ENCODE peak calls at places on chromosomes 4 and X, in five cellular contexts. One of them, this sample, is unnamed.

GRCh38 chr4:77120888-77121508 is 36.0 kb upstream of the CCNG2 start:
- DNase-seq in GM06990: no peak
- DNase-seq in heart left ventricle: no peak
- DNase-seq in stomach: no peak
- DNase-seq in A549: no peak
- DNase-seq in this sample: no peak

GRCh38 chr4:139453041-139453370 is 915 bp upstream of the RAB33B start:
- DNase-seq in GM06990: no peak
- DNase-seq in heart left ventricle: no peak
- DNase-seq in stomach: no peak
- DNase-seq in A549: peak; percentile 84
- DNase-seq in this sample: no peak

GRCh38 chr4:37562592-37562991 is 123.6 kb downstream of the RELL1 start:
- DNase-seq in GM06990: no peak
- DNase-seq in heart left ventricle: no peak
- DNase-seq in stomach: no peak
- DNase-seq in A549: peak; percentile 18
- DNase-seq in this sample: no peak

GRCh38 chrX:7147431-7147977 is at the start of gene STS:
- DNase-seq in GM06990: no peak
- DNase-seq in heart left ventricle: peak; percentile 60
- DNase-seq in stomach: peak; percentile 49
- DNase-seq in A549: no peak
- DNase-seq in this sample: no peak

GRCh38 chr4:121011780-121012340 is 60.5 kb downstream of the NDNF start:
- DNase-seq in GM06990: no peak
- DNase-seq in heart left ventricle: no peak
- DNase-seq in stomach: no peak
- DNase-seq in A549: no peak
- DNase-seq in this sample: no peak

GRCh38 chr4:30821891-30822612 is 101.9 kb downstream of the PCDH7 start:
- DNase-seq in GM06990: no peak
- DNase-seq in heart left ventricle: no peak
- DNase-seq in stomach: no peak
- DNase-seq in A549: peak; percentile 0
- DNase-seq in this sample: no peak

GRCh38 chr4:152310223-152310622 is 225.7 kb downstream of the FBXW7 start:
- DNase-seq in GM06990: no peak
- DNase-seq in heart left ventricle: no peak
- DNase-seq in stomach: no peak
- DNase-seq in A549: no peak
- DNase-seq in this sample: peak; percentile 36

GRCh38 chrX:14963447-14964236 is 90.4 kb downstream of the MOSPD2 start:
- DNase-seq in GM06990: no peak
- DNase-seq in heart left ventricle: no peak
- DNase-seq in stomach: no peak
- DNase-seq in A549: peak; percentile 3
- DNase-seq in this sample: no peak

GRCh38 chrX:48761674-48762471 is at the start of gene GLOD5:
- DNase-seq in GM06990: no peak
- DNase-seq in heart left ventricle: no peak
- DNase-seq in stomach: peak; percentile 74
- DNase-seq in A549: peak; percentile 39
- DNase-seq in this sample: no peak

GRCh38 chr4:183430317-183430986 is 14.0 kb upstream of the CDKN2AIP start:
- DNase-seq in GM06990: no peak
- DNase-seq in heart left ventricle: no peak
- DNase-seq in stomach: no peak
- DNase-seq in A549: no peak
- DNase-seq in this sample: no peak

GRCh38 chr4:82017680-82018079 is 356.1 kb downstream of the HNRNPD start:
- DNase-seq in GM06990: peak; percentile 5
- DNase-seq in heart left ventricle: no peak
- DNase-seq in stomach: no peak
- DNase-seq in A549: peak; percentile 5
- DNase-seq in this sample: no peak

GRCh38 chr4:154911097-154911496 is 130.0 kb downstream of the RBM46 start:
- DNase-seq in GM06990: no peak
- DNase-seq in heart left ventricle: no peak
- DNase-seq in stomach: no peak
- DNase-seq in A549: peak; percentile 1
- DNase-seq in this sample: no peak

GRCh38 chr4:37803348-37803973 is 23.0 kb upstream of the PGM2 start:
- DNase-seq in GM06990: no peak
- DNase-seq in heart left ventricle: no peak
- DNase-seq in stomach: no peak
- DNase-seq in A549: peak; percentile 46
- DNase-seq in this sample: no peak

GRCh38 chr4:3417448-3417847 is 24.3 kb upstream of the HGFAC start:
- DNase-seq in GM06990: no peak
- DNase-seq in heart left ventricle: peak; percentile 11
- DNase-seq in stomach: no peak
- DNase-seq in A549: no peak
- DNase-seq in this sample: no peak

GRCh38 chrX:102155806-102156179 is at the start of gene BEX5:
- DNase-seq in GM06990: peak; percentile 6
- DNase-seq in heart left ventricle: peak; percentile 59
- DNase-seq in stomach: peak; percentile 72
- DNase-seq in A549: no peak
- DNase-seq in this sample: no peak

GRCh38 chrX:15373986-15374385 is 10.2 kb downstream of the VEGFD start:
- DNase-seq in GM06990: no peak
- DNase-seq in heart left ventricle: no peak
- DNase-seq in stomach: no peak
- DNase-seq in A549: no peak
- DNase-seq in this sample: no peak

GRCh38 chrX:13066391-13066790 is 22.0 kb upstream of the FAM9C start:
- DNase-seq in GM06990: no peak
- DNase-seq in heart left ventricle: no peak
- DNase-seq in stomach: no peak
- DNase-seq in A549: peak; percentile 55
- DNase-seq in this sample: no peak

GRCh38 chrX:46965125-46965758 is 53.0 kb downstream of the JADE3 start:
- DNase-seq in GM06990: no peak
- DNase-seq in heart left ventricle: no peak
- DNase-seq in stomach: no peak
- DNase-seq in A549: no peak
- DNase-seq in this sample: no peak

GRCh38 chr4:84254537-84254936 is 244.6 kb downstream of the NKX6-1 start:
- DNase-seq in GM06990: no peak
- DNase-seq in heart left ventricle: no peak
- DNase-seq in stomach: no peak
- DNase-seq in A549: no peak
- DNase-seq in this sample: no peak

GRCh38 chr4:17376205-17376604 is 135.7 kb downstream of the QDPR start:
- DNase-seq in GM06990: no peak
- DNase-seq in heart left ventricle: no peak
- DNase-seq in stomach: no peak
- DNase-seq in A549: no peak
- DNase-seq in this sample: no peak

GRCh38 chrX:16671005-16671404 is 21.0 kb downstream of the S100G start:
- DNase-seq in GM06990: no peak
- DNase-seq in heart left ventricle: no peak
- DNase-seq in stomach: no peak
- DNase-seq in A549: peak; percentile 42
- DNase-seq in this sample: peak; percentile 36

GRCh38 chrX:108349210-108349609 is 89.0 kb downstream of the COL4A6 start:
- DNase-seq in GM06990: no peak
- DNase-seq in heart left ventricle: no peak
- DNase-seq in stomach: no peak
- DNase-seq in A549: no peak
- DNase-seq in this sample: no peak

GRCh38 chr4:159042097-159042605 is 60.7 kb upstream of the RAPGEF2 start:
- DNase-seq in GM06990: no peak
- DNase-seq in heart left ventricle: peak; percentile 43
- DNase-seq in stomach: peak; percentile 61
- DNase-seq in A549: no peak
- DNase-seq in this sample: no peak

GRCh38 chr4:89598602-89599001 is 238.4 kb downstream of the SNCA start:
- DNase-seq in GM06990: no peak
- DNase-seq in heart left ventricle: no peak
- DNase-seq in stomach: no peak
- DNase-seq in A549: peak; percentile 20
- DNase-seq in this sample: no peak

GRCh38 chr4:78439328-78439727 is 112.2 kb upstream of the ANXA3 start:
- DNase-seq in GM06990: no peak
- DNase-seq in heart left ventricle: no peak
- DNase-seq in stomach: no peak
- DNase-seq in A549: peak; percentile 26
- DNase-seq in this sample: no peak

GRCh38 chr4:1216869-1217294 is 32.0 kb downstream of the CTBP1 start:
- DNase-seq in GM06990: peak; percentile 65
- DNase-seq in heart left ventricle: no peak
- DNase-seq in stomach: peak; percentile 48
- DNase-seq in A549: no peak
- DNase-seq in this sample: no peak
- TF ChIP-seq CTCF in GM06990: no peak
- TF ChIP-seq CTCF in heart left ventricle: no peak
- TF ChIP-seq CTCF in stomach: no peak
- TF ChIP-seq CTCF in A549: no peak
- TF ChIP-seq CTCF in this sample: no peak

GRCh38 chrX:155048997-155049619 is 21.8 kb downstream of the CMC4 start:
- DNase-seq in GM06990: no peak
- DNase-seq in heart left ventricle: peak; percentile 45
- DNase-seq in stomach: peak; percentile 59
- DNase-seq in A549: peak; percentile 75
- DNase-seq in this sample: no peak
- TF ChIP-seq CTCF in GM06990: peak; percentile 59
- TF ChIP-seq CTCF in heart left ventricle: peak; percentile 39
- TF ChIP-seq CTCF in stomach: no peak
- TF ChIP-seq CTCF in A549: peak; percentile 51
- TF ChIP-seq CTCF in this sample: peak; percentile 48

DNA sequence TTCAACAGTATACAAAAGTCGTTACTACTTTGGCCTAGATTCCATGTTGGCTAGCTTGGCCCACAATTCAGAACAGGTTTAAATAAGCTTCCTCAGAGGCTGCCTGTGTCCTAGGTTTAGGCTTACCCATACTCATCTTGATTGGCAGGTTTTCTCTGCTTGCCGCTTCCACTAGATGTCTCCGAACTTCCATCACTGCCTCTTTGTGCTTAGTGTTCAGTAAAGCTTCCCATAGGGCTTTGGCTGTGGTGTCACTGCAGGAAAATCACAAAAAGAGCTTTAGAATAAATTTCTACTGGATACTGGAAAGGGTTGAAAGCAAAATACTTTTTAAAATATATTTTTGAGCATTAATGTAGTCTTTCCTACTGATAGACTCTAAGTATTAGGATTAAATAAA is 52.4 kb downstream of the SCFD2 start:
- DNase-seq in GM06990: no peak
- DNase-seq in heart left ventricle: no peak
- DNase-seq in stomach: no peak
- DNase-seq in A549: peak; percentile 46
- DNase-seq in this sample: no peak
- TF ChIP-seq CTCF in GM06990: no peak
- TF ChIP-seq CTCF in heart left ventricle: no peak
- TF ChIP-seq CTCF in stomach: no peak
- TF ChIP-seq CTCF in A549: peak; percentile 29
- TF ChIP-seq CTCF in this sample: no peak

GRCh38 chr4:138398297-138398696 is 156.1 kb upstream of the SLC7A11 start:
- DNase-seq in GM06990: no peak
- DNase-seq in heart left ventricle: no peak
- DNase-seq in stomach: no peak
- DNase-seq in A549: no peak
- DNase-seq in this sample: no peak
- TF ChIP-seq CTCF in GM06990: no peak
- TF ChIP-seq CTCF in heart left ventricle: no peak
- TF ChIP-seq CTCF in stomach: no peak
- TF ChIP-seq CTCF in A549: no peak
- TF ChIP-seq CTCF in this sample: no peak

DNA sequence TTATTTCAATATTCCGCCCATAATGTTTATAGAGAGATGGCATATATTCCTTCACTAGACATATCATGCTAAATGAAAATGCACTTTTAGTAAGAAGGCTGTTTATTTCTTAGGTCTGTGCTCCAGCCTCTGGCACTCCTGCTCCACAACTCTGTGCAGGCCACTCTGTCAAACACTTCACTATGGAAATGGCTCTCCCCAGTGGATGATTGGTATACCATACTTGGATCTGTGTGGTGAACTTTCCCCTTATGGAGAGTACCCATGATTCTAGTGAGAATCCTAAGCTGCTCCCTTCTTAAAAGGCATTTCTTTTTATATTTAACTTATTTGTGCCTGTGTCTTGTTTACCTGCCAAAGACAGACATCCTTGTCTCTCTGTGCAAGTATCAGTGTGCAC is 480.1 kb upstream of the GALNT7 start:
- DNase-seq in GM06990: no peak
- DNase-seq in heart left ventricle: no peak
- DNase-seq in stomach: no peak
- DNase-seq in A549: peak; percentile 6
- DNase-seq in this sample: no peak
- TF ChIP-seq CTCF in GM06990: no peak
- TF ChIP-seq CTCF in heart left ventricle: no peak
- TF ChIP-seq CTCF in stomach: no peak
- TF ChIP-seq CTCF in A549: no peak
- TF ChIP-seq CTCF in this sample: no peak

GRCh38 chrX:131734621-131735020 is 190.7 kb downstream of the OR13H1 start:
- DNase-seq in GM06990: peak; percentile 42
- DNase-seq in heart left ventricle: peak; percentile 80
- DNase-seq in stomach: peak; percentile 87
- DNase-seq in A549: no peak
- DNase-seq in this sample: peak; percentile 74
- TF ChIP-seq CTCF in GM06990: peak; percentile 2
- TF ChIP-seq CTCF in heart left ventricle: no peak
- TF ChIP-seq CTCF in stomach: no peak
- TF ChIP-seq CTCF in A549: no peak
- TF ChIP-seq CTCF in this sample: peak; percentile 10

DNA sequence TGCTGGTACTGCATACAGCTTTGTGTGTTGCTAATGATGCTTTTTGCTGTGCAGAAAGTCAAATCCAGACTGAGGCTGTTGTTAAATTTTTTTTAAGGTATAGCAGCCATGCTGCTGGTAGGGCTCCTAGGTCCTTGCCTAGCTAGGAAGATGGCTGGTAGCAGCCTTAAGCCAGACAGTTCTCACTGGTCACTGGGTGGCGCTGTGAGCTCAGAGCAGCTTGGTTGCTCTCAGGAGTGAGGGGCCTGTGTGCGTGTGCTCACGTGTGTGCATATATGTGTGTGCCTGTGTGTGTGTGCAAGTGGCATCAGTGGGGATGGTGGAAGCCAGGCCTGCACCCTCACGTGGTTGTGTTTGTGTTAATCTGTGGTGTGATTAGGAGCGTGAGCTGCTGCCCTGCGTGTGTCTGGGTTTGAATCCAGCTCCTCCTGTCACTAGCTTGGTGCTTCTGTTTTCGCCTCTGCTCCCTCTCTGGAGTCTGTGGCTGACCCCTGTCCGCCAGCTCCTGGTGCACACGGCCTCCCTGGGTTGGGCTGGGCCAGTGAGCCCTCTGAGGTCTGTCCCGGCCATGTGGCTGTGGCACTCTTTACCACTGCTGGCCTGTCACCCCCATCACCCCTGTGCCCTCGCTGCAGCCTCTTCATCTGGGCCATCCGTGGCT is 46.1 kb downstream of the SORCS2 start:
- DNase-seq in GM06990: no peak
- DNase-seq in heart left ventricle: no peak
- DNase-seq in stomach: no peak
- DNase-seq in A549: peak; percentile 29
- DNase-seq in this sample: no peak
- TF ChIP-seq CTCF in GM06990: peak; percentile 12
- TF ChIP-seq CTCF in heart left ventricle: no peak
- TF ChIP-seq CTCF in stomach: no peak
- TF ChIP-seq CTCF in A549: no peak
- TF ChIP-seq CTCF in this sample: peak; percentile 39

GRCh38 chr4:68469482-68469881 is 22.2 kb downstream of the TMPRSS11E start:
- DNase-seq in GM06990: no peak
- DNase-seq in heart left ventricle: no peak
- DNase-seq in stomach: no peak
- DNase-seq in A549: no peak
- DNase-seq in this sample: no peak
- TF ChIP-seq CTCF in GM06990: no peak
- TF ChIP-seq CTCF in heart left ventricle: no peak
- TF ChIP-seq CTCF in stomach: no peak
- TF ChIP-seq CTCF in A549: no peak
- TF ChIP-seq CTCF in this sample: no peak